ENCODE peak calls at places on chromosome 18, in five cellular contexts. I, Z, J, P and Y are unnamed samples.

GRCh38 chr18:3177902-3178687 is 41.7 kb downstream of the MYOM1 start:
- DNase-seq in P (no peak), I (no peak), J (no peak), Z (peak), Y (no peak)

GRCh38 chr18:59764281-59764680 is 67.1 kb upstream of the CCBE1 start:
- DNase-seq in J (no peak), P (no peak), Z (no peak), I (no peak), Y (no peak)

GRCh38 chr18:62556397-62556796 is 33.6 kb downstream of the ZCCHC2 start:
- DNase-seq in P (no peak), J (no peak), Z (no peak), I (no peak), Y (no peak)

GRCh38 chr18:74817576-74817975 is 219.9 kb downstream of the ZNF407 start:
- DNase-seq in Z (no peak), J (no peak), I (no peak), P (no peak), Y (no peak)

GRCh38 chr18:32349728-32350395 is 120.8 kb downstream of the GAREM1 start:
- DNase-seq in P (no peak), I (peak), J (no peak), Z (no peak), Y (peak)

GRCh38 chr18:24913507-24914147 is 438.3 kb downstream of the ZNF521 start:
- DNase-seq in I (no peak), Z (no peak), P (no peak), J (no peak), Y (no peak)

GRCh38 chr18:70982292-70982691 is 693.4 kb downstream of the SOCS6 start:
- DNase-seq in I (no peak), J (no peak), Z (no peak), P (no peak), Y (no peak)

GRCh38 chr18:64322189-64322588 is 173.3 kb upstream of the LINC00305 start:
- DNase-seq in I (no peak), P (no peak), Z (no peak), J (no peak), Y (no peak)

GRCh38 chr18:6629635-6630140 is 99.8 kb upstream of the ARHGAP28 start:
- DNase-seq in Z (no peak), P (no peak), I (no peak), J (no peak), Y (peak)

GRCh38 chr18:50933684-50934083 is 34.2 kb upstream of the ELAC1 start:
- DNase-seq in Z (no peak), I (no peak), J (no peak), P (no peak), Y (no peak)

GRCh38 chr18:58218111-58218510 is 174.1 kb downstream of the NEDD4L start:
- DNase-seq in P (no peak), I (peak), J (no peak), Z (no peak), Y (no peak)

GRCh38 chr18:55272510-55273243 is 313.4 kb upstream of the CCDC68 start:
- DNase-seq in Z (no peak), P (no peak), J (no peak), I (no peak), Y (no peak)

GRCh38 chr18:29651121-29651675 is 1391.3 kb downstream of the DSC3 start:
- DNase-seq in P (no peak), J (no peak), Z (no peak), I (no peak), Y (peak)

GRCh38 chr18:72830109-72830508 is 37.7 kb downstream of the NETO1 start:
- DNase-seq in I (peak), Z (peak), J (no peak), P (no peak), Y (no peak)

GRCh38 chr18:76971149-76971548 is 148.8 kb downstream of the ZNF236 start:
- DNase-seq in Z (no peak), J (no peak), I (no peak), P (no peak), Y (no peak)

GRCh38 chr18:8757598-8757997 is 52.2 kb downstream of the MTCL1 start:
- DNase-seq in J (no peak), Z (no peak), P (no peak), I (no peak), Y (no peak)

GRCh38 chr18:58605027-58606020 is 23.6 kb downstream of the ALPK2 start:
- DNase-seq in Z (peak), J (peak), P (no peak), I (no peak), Y (peak)

GRCh38 chr18:10160251-10160650 is 246.4 kb downstream of the VAPA start:
- DNase-seq in I (no peak), Z (no peak), P (no peak), J (no peak), Y (no peak)

GRCh38 chr18:62024983-62025382 is 132.2 kb upstream of the RNF152 start:
- DNase-seq in J (no peak), I (no peak), P (no peak), Z (no peak), Y (no peak)

GRCh38 chr18:58221060-58221725 is 177.2 kb downstream of the NEDD4L start:
- DNase-seq in Z (no peak), J (peak), P (no peak), I (peak), Y (no peak)

GRCh38 chr18:48003426-48004349 is 73.2 kb upstream of the SMAD2 start:
- DNase-seq in I (peak), P (no peak), J (no peak), Z (no peak), Y (peak)

GRCh38 chr18:44541159-44541558 is 139.5 kb upstream of the SETBP1 start:
- DNase-seq in Z (no peak), J (no peak), I (no peak), P (no peak), Y (peak)

GRCh38 chr18:901769-902168 is 2.9 kb upstream of the ADCYAP1 start:
- DNase-seq in P (no peak), I (no peak), J (no peak), Z (no peak), Y (no peak)

GRCh38 chr18:68557183-68557582 is 157.7 kb downstream of the TMX3 start:
- DNase-seq in J (no peak), P (no peak), Z (no peak), I (no peak), Y (no peak)

GRCh38 chr18:22026362-22026761 is 143.0 kb upstream of the GATA6 start:
- DNase-seq in P (no peak), I (no peak), J (no peak), Z (no peak), Y (no peak)

GRCh38 chr18:57094199-57094598 is 52.7 kb upstream of the BOD1L2 start:
- DNase-seq in J (no peak), P (no peak), Z (no peak), I (no peak), Y (no peak)

GRCh38 chr18:3753116-3753515 is 303.1 kb downstream of the TGIF1 start:
- DNase-seq in P (no peak), I (no peak), J (no peak), Z (no peak), Y (no peak)

GRCh38 chr18:50138181-50139064 is 56.5 kb downstream of the MYO5B start:
- DNase-seq in P (no peak), I (no peak), Z (no peak), J (no peak), Y (no peak)

GRCh38 chr18:39414009-39414700 is 1848.6 kb upstream of the CELF4 start:
- DNase-seq in P (no peak), I (no peak), J (no peak), Z (no peak), Y (peak)

GRCh38 chr18:79915161-79916127 is 36.0 kb downstream of the SLC66A2 start:
- DNase-seq in I (no peak), J (no peak), Z (no peak), P (no peak), Y (no peak)

GRCh38 chr18:53664575-53664974 is 559.9 kb downstream of the MBD2 start:
- DNase-seq in Z (no peak), P (no peak), J (no peak), I (no peak), Y (no peak)

GRCh38 chr18:23115683-23116096 is 19.6 kb upstream of the CABLES1 start:
- DNase-seq in I (peak), P (no peak), J (no peak), Z (no peak), Y (peak)

GRCh38 chr18:8972116-8972515 is 130.4 kb upstream of the NDUFV2 start:
- DNase-seq in Z (no peak), J (no peak), I (no peak), P (no peak), Y (no peak)

GRCh38 chr18:79011300-79011870 is 31.8 kb downstream of the SALL3 start:
- DNase-seq in Z (no peak), P (no peak), I (no peak), J (no peak), Y (no peak)

GRCh38 chr18:79378416-79379250 is 17.1 kb upstream of the NFATC1 start:
- DNase-seq in Z (peak), I (peak), P (peak), J (no peak), Y (no peak)

GRCh38 chr18:6746386-6746960 is 17.0 kb downstream of the ARHGAP28 start:
- DNase-seq in I (no peak), P (no peak), J (no peak), Z (no peak), Y (peak)